ENCODE peak calls at places on chromosomes 4 and X, in ten cellular contexts. H, F, R, D, E, V, K, Z, Q and J are unnamed samples.

GRCh38 chr4:141705747-141706377 is 69.5 kb downstream of the IL15 start:
- DNase-seq in H (no peak), F (no peak), R (no peak), D (peak; percentile 17), E (no peak), V (no peak), K (no peak), Z (no peak), Q (no peak), J (no peak)

GRCh38 chrX:132843387-132843786 is 115.0 kb downstream of the HS6ST2 start:
- DNase-seq in H (no peak), F (no peak), R (peak; percentile 14), D (no peak), E (no peak), V (no peak), K (no peak), Z (no peak), Q (no peak), J (no peak)

GRCh38 chr4:2047781-2048581 is 11.1 kb upstream of the NAT8L start:
- DNase-seq in H (no peak), F (no peak), R (no peak), D (no peak), E (no peak), V (no peak), K (no peak), Z (no peak), Q (no peak), J (no peak)

GRCh38 chr4:113596396-113596795 is 165.1 kb downstream of the CAMK2D start:
- DNase-seq in H (no peak), F (no peak), R (no peak), D (no peak), E (peak; percentile 21), V (no peak), K (peak; percentile 63), Z (no peak), Q (no peak), J (no peak)

GRCh38 chr4:107035711-107036601 is at the start of gene DKK2:
- DNase-seq in H (peak; percentile 76), F (no peak), R (peak; percentile 45), D (peak; percentile 50), E (no peak), V (peak; percentile 28), K (no peak), Z (no peak), Q (no peak), J (no peak)

GRCh38 chr4:2954358-2955185 is 8.6 kb downstream of the NOP14 start:
- DNase-seq in H (no peak), F (peak; percentile 50), R (peak; percentile 76), D (no peak), E (peak; percentile 13), V (no peak), K (no peak), Z (no peak), Q (no peak), J (no peak)

GRCh38 chr4:10157478-10158354 is 41.1 kb upstream of the WDR1 start:
- DNase-seq in H (peak; percentile 88), F (peak; percentile 67), R (peak; percentile 90), D (peak; percentile 62), E (peak; percentile 73), V (peak; percentile 81), K (peak; percentile 71), Z (peak; percentile 41), Q (peak; percentile 56), J (peak; percentile 45)

GRCh38 chr4:109214622-109215350 is 87.7 kb downstream of the COL25A1 start:
- DNase-seq in H (peak; percentile 10), F (no peak), R (no peak), D (peak; percentile 54), E (no peak), V (no peak), K (no peak), Z (no peak), Q (no peak), J (no peak)

GRCh38 chrX:69759921-69760625 is 144.2 kb downstream of the EDA start:
- DNase-seq in H (no peak), F (no peak), R (no peak), D (no peak), E (no peak), V (no peak), K (no peak), Z (no peak), Q (no peak), J (no peak)

GRCh38 chr4:6504900-6505496 is 32.6 kb upstream of the PPP2R2C start:
- DNase-seq in H (peak; percentile 16), F (no peak), R (peak; percentile 35), D (no peak), E (no peak), V (no peak), K (no peak), Z (no peak), Q (no peak), J (no peak)

GRCh38 chr4:156545003-156545785 is 426.4 kb downstream of the PDGFC start:
- DNase-seq in H (peak; percentile 49), F (no peak), R (no peak), D (peak; percentile 43), E (no peak), V (peak; percentile 15), K (no peak), Z (no peak), Q (no peak), J (no peak)

GRCh38 chrX:40012800-40013682 is 84.7 kb downstream of the BCOR start:
- DNase-seq in H (peak; percentile 78), F (peak; percentile 62), R (peak; percentile 64), D (peak; percentile 59), E (no peak), V (peak; percentile 35), K (peak; percentile 54), Z (no peak), Q (peak; percentile 79), J (no peak)

GRCh38 chrX:120514236-120514635 is 45.1 kb upstream of the LAMP2 start:
- DNase-seq in H (peak; percentile 31), F (peak; percentile 33), R (peak; percentile 42), D (peak; percentile 8), E (no peak), V (peak; percentile 25), K (peak; percentile 19), Z (no peak), Q (peak; percentile 64), J (no peak)

GRCh38 chr4:171532968-171533367 is 280.2 kb upstream of the GALNTL6 start:
- DNase-seq in H (no peak), F (no peak), R (peak; percentile 26), D (no peak), E (no peak), V (no peak), K (no peak), Z (no peak), Q (no peak), J (no peak)
- H3K4me2 ChIP-seq in H (no peak overlapping the region), F (no peak overlapping the region), R (no peak overlapping the region), D (no peak overlapping the region), E (no peak overlapping the region), V (no peak overlapping the region), K (no peak overlapping the region), Z (no peak overlapping the region), Q (no peak overlapping the region), J (no peak overlapping the region)

GRCh38 chrX:427812-428725 is 41.4 kb upstream of the PPP2R3B start:
- DNase-seq in H (peak; percentile 24), F (peak; percentile 74), R (peak; percentile 78), D (no peak), E (no peak), V (no peak), K (no peak), Z (no peak), Q (peak; percentile 24), J (no peak)
- H3K4me2 ChIP-seq in H (no peak overlapping the region), F (peak overlapping the region; percentile 82), R (peak overlapping the region; percentile 28), D (no peak overlapping the region), E (no peak overlapping the region), V (no peak overlapping the region), K (no peak overlapping the region), Z (no peak overlapping the region), Q (no peak overlapping the region), J (no peak overlapping the region)

GRCh38 chr4:34512631-34513030 is 1731.7 kb downstream of the ARAP2 start:
- DNase-seq in H (no peak), F (no peak), R (peak; percentile 48), D (no peak), E (no peak), V (no peak), K (no peak), Z (no peak), Q (no peak), J (no peak)
- H3K4me2 ChIP-seq in H (no peak overlapping the region), F (no peak overlapping the region), R (no peak overlapping the region), D (no peak overlapping the region), E (no peak overlapping the region), V (no peak overlapping the region), K (no peak overlapping the region), Z (no peak overlapping the region), Q (no peak overlapping the region), J (no peak overlapping the region)

DNA sequence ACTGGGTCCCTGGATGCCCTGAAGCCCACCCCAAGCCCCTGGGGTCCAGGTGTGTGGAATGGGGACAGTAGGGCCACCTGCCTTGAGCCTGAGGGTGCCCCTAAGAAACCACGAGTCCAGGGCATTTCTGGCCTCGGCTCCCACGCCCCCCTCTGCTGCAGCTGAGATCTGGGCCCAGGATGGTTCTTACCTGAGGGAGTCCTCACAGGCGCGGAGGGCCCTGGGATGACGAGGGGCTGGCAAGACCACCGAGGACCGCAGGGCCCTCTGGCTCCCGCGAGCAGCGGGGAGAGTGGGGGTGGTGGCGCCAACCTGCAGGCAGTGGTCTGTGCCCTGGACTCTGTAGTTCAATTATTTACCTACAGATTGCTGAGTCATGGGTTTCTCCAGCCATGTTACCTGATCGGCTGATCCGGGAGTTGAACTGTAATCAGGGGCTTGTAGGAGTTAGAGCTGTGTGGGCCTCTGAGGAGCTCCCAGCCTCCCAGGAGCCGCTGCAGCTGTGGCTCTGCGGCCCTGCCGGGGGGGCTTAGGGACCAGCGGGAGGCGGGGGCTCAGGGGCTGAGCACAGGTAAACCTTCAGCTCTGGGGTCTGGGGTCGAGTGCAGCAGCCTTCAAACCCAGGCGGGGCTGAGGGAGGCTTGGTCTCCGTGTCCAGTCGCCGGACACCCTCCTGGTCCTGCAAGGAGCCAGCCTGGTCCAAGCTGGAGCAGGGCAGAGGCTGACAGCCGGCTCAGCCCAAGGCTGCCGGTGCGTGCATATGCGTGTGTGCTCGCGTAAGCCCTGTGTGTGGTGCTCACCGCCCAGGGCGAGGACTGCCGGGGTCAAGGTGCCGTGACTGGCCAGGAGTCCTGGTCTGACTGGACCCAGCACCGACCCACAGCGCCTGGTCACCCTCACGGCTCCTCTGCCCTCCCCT is at the start of gene SLC26A1:
- DNase-seq in H (no peak), F (peak; percentile 51), R (no peak), D (no peak), E (no peak), V (no peak), K (no peak), Z (no peak), Q (peak; percentile 4), J (no peak)
- H3K4me2 ChIP-seq in H (no peak within 1 kb of the TSS), F (peak within 1 kb of the TSS; percentile 67), R (no peak within 1 kb of the TSS), D (no peak within 1 kb of the TSS), E (peak within 1 kb of the TSS; percentile 73), V (peak within 1 kb of the TSS; percentile 73), K (no peak within 1 kb of the TSS), Z (peak within 1 kb of the TSS; percentile 17), Q (peak within 1 kb of the TSS; percentile 60), J (peak within 1 kb of the TSS; percentile 42)